ENCODE peak calls at places on chromosomes 4 and X, in six cellular contexts. R, K, Z, I, E and P are unnamed samples.

GRCh38 chr4:109025471-109026076 is 262.7 kb upstream of the ETNPPL start:
- DNase-seq in R (no peak), K (no peak), Z (no peak), I (no peak), E (no peak), P (no peak)

GRCh38 chr4:183326853-183327252 is 4.6 kb upstream of the CLDN24 start:
- DNase-seq in R (no peak), K (no peak), Z (no peak), I (no peak), E (no peak), P (no peak)

GRCh38 chr4:86493460-86493859 is 100.7 kb upstream of the PTPN13 start:
- DNase-seq in R (peak; percentile 28), K (no peak), Z (no peak), I (peak; percentile 37), E (no peak), P (no peak)

GRCh38 chr4:71526626-71527406 is 188.0 kb downstream of the SLC4A4 start:
- DNase-seq in R (no peak), K (no peak), Z (no peak), I (peak; percentile 73), E (no peak), P (peak; percentile 46)

GRCh38 chrX:769796-770195 is 139.2 kb downstream of the SHOX start:
- DNase-seq in R (no peak), K (no peak), Z (no peak), I (peak; percentile 47), E (no peak), P (peak; percentile 57)

GRCh38 chrX:129649268-129650182 is 5.2 kb downstream of the APLN start:
- DNase-seq in R (no peak), K (no peak), Z (no peak), I (no peak), E (no peak), P (no peak)

GRCh38 chrX:53681661-53682060 is 4.9 kb downstream of the HUWE1 start:
- DNase-seq in R (no peak), K (no peak), Z (no peak), I (no peak), E (peak; percentile 6), P (no peak)

GRCh38 chr4:75494563-75494962 is 19.6 kb downstream of the RCHY1 start:
- DNase-seq in R (peak; percentile 71), K (peak; percentile 25), Z (no peak), I (no peak), E (no peak), P (no peak)

GRCh38 chr4:110634320-110635154 is 11.7 kb upstream of the PITX2 start:
- DNase-seq in R (no peak), K (no peak), Z (no peak), I (peak; percentile 17), E (no peak), P (no peak)

GRCh38 chr4:26991057-26991456 is 130.4 kb downstream of the STIM2 start:
- DNase-seq in R (no peak), K (no peak), Z (no peak), I (no peak), E (no peak), P (no peak)

GRCh38 chr4:169770411-169770810 is 12.7 kb upstream of the HPF1 start:
- DNase-seq in R (no peak), K (no peak), Z (no peak), I (no peak), E (no peak), P (no peak)

GRCh38 chr4:100008048-100008447 is 58.0 kb upstream of the H2AZ1 start:
- DNase-seq in R (peak; percentile 39), K (no peak), Z (no peak), I (no peak), E (no peak), P (no peak)

GRCh38 chr4:143019351-143019750 is 165.4 kb upstream of the USP38 start:
- DNase-seq in R (no peak), K (no peak), Z (no peak), I (no peak), E (no peak), P (no peak)

GRCh38 chrX:131235768-131236167 is 53.3 kb downstream of the IGSF1 start:
- DNase-seq in R (no peak), K (no peak), Z (no peak), I (no peak), E (no peak), P (no peak)

GRCh38 chrX:12701625-12702024 is 89.6 kb upstream of the PRPS2 start:
- DNase-seq in R (peak; percentile 16), K (peak; percentile 69), Z (peak; percentile 44), I (peak; percentile 85), E (peak; percentile 48), P (peak; percentile 82)

GRCh38 chrX:275476-275966 is 5.7 kb upstream of the PLCXD1 start:
- DNase-seq in R (no peak), K (no peak), Z (peak; percentile 22), I (no peak), E (peak; percentile 5), P (peak; percentile 45)

GRCh38 chrX:82591421-82591820 is 916.7 kb upstream of the POU3F4 start:
- DNase-seq in R (no peak), K (no peak), Z (no peak), I (no peak), E (no peak), P (no peak)

GRCh38 chr4:121338506-121338905 is 42.3 kb downstream of the QRFPR start:
- DNase-seq in R (no peak), K (no peak), Z (no peak), I (no peak), E (no peak), P (peak; percentile 66)

GRCh38 chrX:41334866-41335589 is 1.1 kb downstream of the DDX3X start:
- DNase-seq in R (no peak), K (peak; percentile 22), Z (peak; percentile 59), I (peak; percentile 43), E (peak; percentile 59), P (no peak)

GRCh38 chr4:140955528-140956094 is 177.7 kb downstream of the RNF150 start:
- DNase-seq in R (no peak), K (no peak), Z (no peak), I (no peak), E (no peak), P (no peak)

GRCh38 chr4:66574145-66574978 is 904.1 kb upstream of the EPHA5 start:
- DNase-seq in R (peak; percentile 66), K (peak; percentile 44), Z (no peak), I (peak; percentile 28), E (no peak), P (no peak)

GRCh38 chr4:150283689-150284088 is 205.4 kb downstream of the DCLK2 start:
- DNase-seq in R (peak; percentile 96), K (peak; percentile 52), Z (no peak), I (no peak), E (no peak), P (no peak)

GRCh38 chrX:18828832-18829404 is 121.5 kb downstream of the PPEF1 start:
- DNase-seq in R (no peak), K (peak; percentile 5), Z (no peak), I (no peak), E (no peak), P (no peak)

GRCh38 chr4:12178614-12179263 is 750.0 kb upstream of the HS3ST1 start:
- DNase-seq in R (no peak), K (no peak), Z (no peak), I (no peak), E (no peak), P (no peak)

GRCh38 chr4:79177388-79177787 is 148.5 kb downstream of the NAA11 start:
- DNase-seq in R (no peak), K (no peak), Z (no peak), I (no peak), E (no peak), P (no peak)

GRCh38 chrX:136735604-136736003 is 45.1 kb downstream of the ARHGEF6 start:
- DNase-seq in R (no peak), K (no peak), Z (no peak), I (no peak), E (no peak), P (no peak)

GRCh38 chr4:177687117-177687516 is 244.9 kb upstream of the AGA start:
- DNase-seq in R (no peak), K (no peak), Z (no peak), I (no peak), E (no peak), P (no peak)

GRCh38 chr4:142202404-142203332 is 566.3 kb downstream of the IL15 start:
- DNase-seq in R (no peak), K (no peak), Z (no peak), I (peak; percentile 57), E (no peak), P (peak; percentile 3)

GRCh38 chr4:148004228-148004813 is 272.4 kb downstream of the ARHGAP10 start:
- DNase-seq in R (no peak), K (no peak), Z (no peak), I (no peak), E (no peak), P (no peak)

GRCh38 chr4:26566027-26566578 is 17.8 kb upstream of the TBC1D19 start:
- DNase-seq in R (no peak), K (no peak), Z (no peak), I (no peak), E (no peak), P (no peak)

GRCh38 chr4:53595204-53595603 is 3.9 kb upstream of the LNX1 start:
- DNase-seq in R (no peak), K (no peak), Z (no peak), I (peak; percentile 15), E (no peak), P (no peak)